ENCODE peak calls at places on chromosomes 13 and 19, in eight cellular contexts. Q, W, H, A, K, P, F and E are unnamed samples.

GRCh38 chr13:79581870-79582315 is 100.9 kb downstream of the NDFIP2 start:
- DNase-seq in Q (peak), W (peak), H (peak), A (peak), K (no peak), P (no peak), F (no peak), E (peak)

GRCh38 chr13:98537306-98537705 is 39.6 kb downstream of the STK24 start:
- DNase-seq in Q (no peak), W (no peak), H (no peak), A (no peak), K (no peak), P (no peak), F (no peak), E (no peak)

GRCh38 chr13:46593403-46593802 is 40.4 kb downstream of the LRCH1 start:
- DNase-seq in Q (no peak), W (no peak), H (no peak), A (no peak), K (peak), P (no peak), F (no peak), E (no peak)

GRCh38 chr13:35881360-35881759 is 249.8 kb downstream of the DCLK1 start:
- DNase-seq in Q (peak), W (peak), H (no peak), A (peak), K (no peak), P (no peak), F (no peak), E (no peak)

GRCh38 chr13:99527346-99527745 is 26.1 kb downstream of the TM9SF2 start:
- DNase-seq in Q (no peak), W (no peak), H (no peak), A (no peak), K (no peak), P (no peak), F (no peak), E (no peak)

GRCh38 chr13:29435125-29435911 is 160.2 kb downstream of the SLC7A1 start:
- DNase-seq in Q (no peak), W (peak), H (no peak), A (peak), K (no peak), P (peak), F (no peak), E (no peak)

GRCh38 chr13:30156826-30157615 is 150.3 kb downstream of the KATNAL1 start:
- DNase-seq in Q (no peak), W (no peak), H (no peak), A (no peak), K (no peak), P (no peak), F (no peak), E (no peak)

GRCh38 chr13:111494641-111495040 is 174.2 kb downstream of the TEX29 start:
- DNase-seq in Q (no peak), W (no peak), H (peak), A (no peak), K (no peak), P (no peak), F (no peak), E (no peak)

GRCh38 chr13:108496364-108497215 is 132.8 kb upstream of the MYO16 start:
- DNase-seq in Q (peak), W (no peak), H (no peak), A (no peak), K (no peak), P (no peak), F (no peak), E (peak)

GRCh38 chr19:5694952-5695648 is 5.0 kb downstream of the RPL36 start:
- DNase-seq in Q (no peak), W (no peak), H (no peak), A (no peak), K (no peak), P (no peak), F (no peak), E (no peak)

GRCh38 chr13:23811366-23812027 is 77.7 kb downstream of the MIPEP start:
- DNase-seq in Q (no peak), W (no peak), H (no peak), A (no peak), K (no peak), P (no peak), F (no peak), E (no peak)

DNA sequence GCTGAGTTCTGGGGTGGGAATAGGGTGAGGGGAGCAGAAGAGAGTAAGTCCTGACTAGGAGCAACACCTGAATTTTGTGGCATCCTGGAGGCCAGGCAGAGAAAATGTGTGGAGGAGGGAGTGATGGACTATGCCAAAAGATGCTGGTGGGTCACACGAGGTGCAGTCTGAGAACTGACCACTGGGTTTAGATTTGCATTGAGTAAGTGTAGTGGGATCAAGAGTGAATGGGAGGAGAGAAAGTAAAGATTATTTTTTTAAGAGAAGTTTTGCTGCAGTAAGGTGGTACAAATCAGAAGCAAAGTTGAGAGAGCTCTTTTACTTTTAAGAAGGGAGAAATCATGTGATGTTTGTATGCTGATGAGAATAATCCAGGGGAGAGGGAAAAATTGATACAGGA is 405.1 kb downstream of the DLEU7 start:
- DNase-seq in Q (no peak), W (no peak), H (no peak), A (no peak), K (no peak), P (no peak), F (no peak), E (no peak)
- TF ChIP-seq CTCF in Q (no peak), W (no peak), H (no peak), A (no peak), K (no peak), P (peak), F (no peak), E (no peak)

GRCh38 chr13:40749327-40749726 is 21.7 kb downstream of the MRPS31 start:
- DNase-seq in Q (no peak), W (peak), H (no peak), A (no peak), K (no peak), P (no peak), F (no peak), E (no peak)
- TF ChIP-seq CTCF in Q (peak), W (peak), H (no peak), A (no peak), K (no peak), P (peak), F (no peak), E (no peak)

GRCh38 chr13:28338742-28339141 is 156.2 kb downstream of the FLT1 start:
- DNase-seq in Q (no peak), W (no peak), H (no peak), A (no peak), K (no peak), P (no peak), F (no peak), E (no peak)
- TF ChIP-seq CTCF in Q (no peak), W (no peak), H (no peak), A (no peak), K (no peak), P (no peak), F (no peak), E (no peak)

DNA sequence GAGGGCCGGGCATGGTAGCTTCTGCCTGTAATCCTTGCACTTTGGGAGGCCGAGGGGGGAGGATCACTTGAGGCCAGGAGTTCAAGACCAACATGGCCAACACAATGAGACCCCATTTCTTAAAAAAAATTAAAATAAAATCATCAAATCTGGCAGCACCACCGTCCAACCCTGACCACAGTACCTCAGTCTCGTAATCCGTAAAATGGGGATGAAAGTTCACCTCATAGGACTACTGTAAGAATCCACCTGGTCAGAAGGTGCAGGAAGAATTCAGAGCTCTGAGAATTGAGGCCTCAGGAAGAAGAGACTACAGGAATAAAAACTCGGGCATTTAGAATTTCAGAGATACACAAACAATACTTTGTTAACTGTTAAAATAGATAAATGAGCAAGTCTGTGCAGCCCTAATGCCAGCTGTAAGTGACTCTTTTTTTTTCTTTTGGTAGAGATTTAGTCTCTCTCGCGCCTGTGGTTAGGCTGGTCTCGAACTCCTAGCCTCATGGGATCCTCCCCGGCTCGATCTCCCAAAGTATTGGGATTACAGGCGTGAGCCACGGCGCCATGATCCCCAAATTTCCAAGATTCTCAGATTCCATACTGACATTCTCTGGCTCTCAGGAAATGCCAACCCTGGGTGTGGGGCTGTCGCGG is 2.9 kb downstream of the PPP1R13L start:
- DNase-seq in Q (no peak), W (no peak), H (no peak), A (no peak), K (no peak), P (no peak), F (no peak), E (no peak)
- TF ChIP-seq CTCF in Q (no peak), W (no peak), H (no peak), A (no peak), K (no peak), P (no peak), F (no peak), E (no peak)

GRCh38 chr19:33997690-33998089 is 174.6 kb upstream of the LSM14A start:
- DNase-seq in Q (no peak), W (peak), H (no peak), A (no peak), K (no peak), P (no peak), F (no peak), E (no peak)
- TF ChIP-seq CTCF in Q (peak), W (peak), H (no peak), A (peak), K (no peak), P (peak), F (peak), E (no peak)

DNA sequence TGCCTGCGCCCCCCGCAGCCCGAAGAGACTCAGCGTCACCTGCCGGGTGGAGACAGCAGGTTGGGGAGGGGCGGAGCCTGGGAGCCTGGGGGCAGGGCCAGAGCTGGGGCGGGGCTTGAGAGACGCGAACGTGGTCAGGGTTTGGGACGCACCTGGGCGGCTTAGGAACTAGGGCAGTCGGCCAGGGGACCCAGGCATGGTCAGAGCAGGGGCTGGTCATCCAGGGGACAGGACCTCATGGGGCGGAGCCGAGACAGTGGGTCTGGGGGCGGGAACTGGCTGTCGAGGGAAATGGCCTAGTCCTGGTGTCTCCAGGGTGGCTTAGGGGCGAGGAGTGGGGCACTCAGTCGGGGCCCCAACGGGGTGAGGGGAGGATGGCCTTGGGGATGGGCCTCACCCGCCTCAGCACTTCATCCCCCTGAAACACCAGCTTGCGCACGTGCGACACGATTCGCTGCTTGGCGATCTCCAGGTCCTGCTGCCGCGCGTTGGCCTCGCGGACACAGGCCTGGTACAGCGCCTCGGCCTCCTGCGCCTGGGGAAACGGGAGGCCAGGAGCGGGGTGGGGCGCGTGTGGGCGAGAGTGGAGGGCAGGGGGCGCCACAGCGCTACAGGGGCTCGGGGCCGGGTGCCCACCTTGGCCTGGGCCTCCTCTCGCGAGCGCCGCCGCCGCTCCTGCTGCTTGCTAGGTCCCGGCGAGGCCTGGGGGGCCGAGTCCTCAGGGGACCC is 5.8 kb downstream of the GMIP start:
- DNase-seq in Q (no peak), W (no peak), H (no peak), A (no peak), K (no peak), P (no peak), F (no peak), E (no peak)
- TF ChIP-seq CTCF in Q (no peak), W (no peak), H (no peak), A (no peak), K (no peak), P (peak), F (no peak), E (no peak)